ENCODE peak calls at places on chromosome 4, in nine cellular contexts. L is right cardiac atrium; N is Kasumi-1; J is NCI-H345; S is esophagus squamous epithelium; B is lung microvascular endothelial cell; F is stimulated activated CD4-positive, alpha-beta T cell treated with anti-CD3 and anti-CD28 coated beads, Interleukin-4, amount 100 ng/mL, for 1 hour; G is nucleus accumbens; Y is fibroblast of the aortic adventitia. P is an unnamed sample.

GRCh38 chr4:46389301-46389761 is 597 bp downstream of the GABRA2 start:
- DNase-seq in L (no peak), N (no peak), J (no peak), S (no peak), B (no peak), F (no peak), G (no peak), Y (no peak), P (no peak)

GRCh38 chr4:12689457-12689856 is 794.7 kb downstream of the RAB28 start:
- DNase-seq in L (no peak), N (no peak), J (no peak), S (no peak), B (no peak), F (no peak), G (no peak), Y (no peak), P (no peak)

GRCh38 chr4:41598580-41598979 is 60.6 kb downstream of the LIMCH1 start:
- DNase-seq in L (no peak), N (no peak), J (no peak), S (no peak), B (no peak), F (no peak), G (no peak), Y (peak; percentile 13), P (no peak)

GRCh38 chr4:6032249-6033244 is 14.3 kb upstream of the C4orf50 start:
- DNase-seq in L (peak; percentile 3), N (no peak), J (peak; percentile 85), S (no peak), B (no peak), F (no peak), G (peak; percentile 36), Y (peak; percentile 3), P (no peak)

GRCh38 chr4:54228563-54229501 is at the start of gene PDGFRA:
- DNase-seq in L (peak; percentile 88), N (no peak), J (no peak), S (no peak), B (no peak), F (no peak), G (no peak), Y (peak; percentile 98), P (no peak)

GRCh38 chr4:156476359-156476758 is 495.2 kb downstream of the PDGFC start:
- DNase-seq in L (no peak), N (no peak), J (no peak), S (no peak), B (peak; percentile 91), F (no peak), G (no peak), Y (peak; percentile 94), P (no peak)

GRCh38 chr4:29551813-29552212 is 1168.4 kb upstream of the PCDH7 start:
- DNase-seq in L (no peak), N (no peak), J (no peak), S (no peak), B (no peak), F (no peak), G (no peak), Y (no peak), P (no peak)

GRCh38 chr4:6962211-6963041 is 52.8 kb downstream of the TBC1D14 start:
- DNase-seq in L (no peak), N (no peak), J (peak; percentile 44), S (no peak), B (no peak), F (no peak), G (peak; percentile 62), Y (no peak), P (peak; percentile 57)

P was measured in NCI-H2171 treated with DMSO at 0.1 percent for 48 hours.